ENCODE peak calls at places on chromosomes 11 and 22, in four cellular contexts. X is CD4-positive, CD25-positive, alpha-beta regulatory T cell; U is AG10803; H is NCI-H1417. W is an unnamed sample.

GRCh38 chr11:12241401-12241800 is 131.0 kb downstream of the MICAL2 start:
- DNase-seq in X (no peak), U (no peak), H (no peak), W (no peak)

GRCh38 chr22:26590525-26590858 is 560 bp upstream of the TPST2 start:
- DNase-seq in X (no peak), U (peak; percentile 65), H (no peak), W (no peak)

GRCh38 chr11:69079891-69080290 is 31.2 kb downstream of the TPCN2 start:
- DNase-seq in X (no peak), U (no peak), H (no peak), W (no peak)

GRCh38 chr11:119786431-119787073 is 57.6 kb upstream of the NECTIN1 start:
- DNase-seq in X (no peak), U (no peak), H (no peak), W (no peak)

GRCh38 chr11:65843811-65844210 is 10.0 kb downstream of the SNX32 start:
- DNase-seq in X (no peak), U (no peak), H (no peak), W (no peak)

GRCh38 chr11:13465909-13466371 is 2.9 kb upstream of the BTBD10 start:
- DNase-seq in X (peak; percentile 40), U (peak; percentile 53), H (peak; percentile 26), W (peak; percentile 7)

GRCh38 chr11:132158091-132158490 is 787.7 kb downstream of the NTM start:
- DNase-seq in X (no peak), U (peak; percentile 3), H (peak; percentile 58), W (no peak)

GRCh38 chr11:77660947-77661346 is 23.4 kb upstream of the CLNS1A start:
- DNase-seq in X (no peak), U (no peak), H (no peak), W (no peak)

GRCh38 chr11:32316846-32317525 is 118.4 kb downstream of the WT1 start:
- DNase-seq in X (no peak), U (no peak), H (no peak), W (no peak)

GRCh38 chr11:114909866-114910265 is 231.5 kb downstream of the NXPE2 start:
- DNase-seq in X (no peak), U (no peak), H (no peak), W (no peak)

GRCh38 chr11:118491041-118491440 is 36.2 kb upstream of the TTC36 start:
- DNase-seq in X (no peak), U (no peak), H (no peak), W (no peak)

GRCh38 chr11:113477321-113477720 is 2.1 kb upstream of the DRD2 start:
- DNase-seq in X (no peak), U (no peak), H (peak; percentile 70), W (no peak)

GRCh38 chr11:36540998-36541397 is 26.8 kb upstream of the RAG1 start:
- DNase-seq in X (peak; percentile 25), U (peak; percentile 30), H (peak; percentile 60), W (peak; percentile 18)

GRCh38 chr11:72776844-72777754 is 16.7 kb downstream of the STARD10 start:
- DNase-seq in X (no peak), U (no peak), H (no peak), W (no peak)

GRCh38 chr11:61828629-61829407 is 718 bp downstream of the FADS2 start:
- DNase-seq in X (peak; percentile 33), U (peak; percentile 24), H (peak; percentile 47), W (peak; percentile 50)

GRCh38 chr11:100484948-100485347 is 202.1 kb upstream of the ARHGAP42 start:
- DNase-seq in X (no peak), U (no peak), H (no peak), W (no peak)

GRCh38 chr11:8063319-8063718 is 17.7 kb upstream of the TUB start:
- DNase-seq in X (no peak), U (peak; percentile 52), H (no peak), W (no peak)

GRCh38 chr11:68002575-68002942 is 1.3 kb downstream of the UNC93B1 start:
- DNase-seq in X (no peak), U (no peak), H (no peak), W (no peak)

GRCh38 chr11:37402663-37403062 is 804.6 kb upstream of the RAG2 start:
- DNase-seq in X (no peak), U (no peak), H (no peak), W (no peak)

GRCh38 chr11:11789735-11790369 is 51.9 kb upstream of the USP47 start:
- DNase-seq in X (peak; percentile 8), U (peak; percentile 18), H (no peak), W (no peak)

GRCh38 chr11:61728940-61729219 is 23.6 kb upstream of the MYRF start:
- DNase-seq in X (no peak), U (peak; percentile 52), H (no peak), W (no peak)

GRCh38 chr11:79807506-79807905 is 366.7 kb upstream of the TENM4 start:
- DNase-seq in X (no peak), U (no peak), H (no peak), W (no peak)

GRCh38 chr11:20117291-20117690 is 43.0 kb downstream of the DBX1 start:
- DNase-seq in X (no peak), U (peak; percentile 37), H (no peak), W (no peak)

GRCh38 chr22:43109921-43110443 is 568 bp upstream of the BIK start:
- DNase-seq in X (no peak), U (no peak), H (no peak), W (no peak)

GRCh38 chr11:69380451-69380901 is 86.5 kb downstream of the MYEOV start:
- DNase-seq in X (no peak), U (no peak), H (no peak), W (no peak)

GRCh38 chr11:32833921-32834320 is 4.2 kb downstream of the PRRG4 start:
- DNase-seq in X (no peak), U (no peak), H (no peak), W (no peak)

GRCh38 chr22:49884075-49884474 is 30.4 kb downstream of the ZBED4 start:
- DNase-seq in X (no peak), U (no peak), H (no peak), W (no peak)

GRCh38 chr11:119103793-119104192 is 2.1 kb upstream of the DPAGT1 start:
- DNase-seq in X (no peak), U (no peak), H (peak; percentile 81), W (no peak)

GRCh38 chr22:19271856-19272535 is 19.5 kb downstream of the CLTCL1 start:
- DNase-seq in X (no peak), U (no peak), H (no peak), W (no peak)

GRCh38 chr11:128174465-128175101 is 412.8 kb downstream of the ETS1 start:
- DNase-seq in X (no peak), U (peak; percentile 91), H (no peak), W (no peak)

GRCh38 chr11:62930157-62930556 is 9.0 kb upstream of the CHRM1 start:
- DNase-seq in X (no peak), U (no peak), H (no peak), W (no peak)

GRCh38 chr22:43497956-43498855 is 86.4 kb downstream of the MPPED1 start:
- DNase-seq in X (no peak), U (no peak), H (no peak), W (no peak)

GRCh38 chr11:20874358-20874757 is 205.0 kb downstream of the NELL1 start:
- DNase-seq in X (no peak), U (no peak), H (no peak), W (no peak)